ENCODE peak calls at places on chromosome 2, in eight cellular contexts. L is T-helper 2 cell, X is aorta, K is GM04504, C is cardiac muscle cell, O is progenitor cell of endocrine pancreas, P is H54, R is IMR-90. W is an unnamed sample.

GRCh38 chr2:172864182-172864581 is 128.5 kb downstream of the RAPGEF4 start:
- DNase-seq in L (no peak), X (peak), K (no peak), C (peak), O (no peak), P (peak), R (peak), W (peak)

GRCh38 chr2:60441791-60442190 is 111.7 kb downstream of the BCL11A start:
- DNase-seq in L (no peak), X (no peak), K (no peak), C (no peak), O (no peak), P (no peak), R (peak), W (no peak)

GRCh38 chr2:224410946-224411561 is 9.1 kb upstream of the FAM124B start:
- DNase-seq in L (no peak), X (no peak), K (peak), C (no peak), O (no peak), P (no peak), R (peak), W (no peak)

GRCh38 chr2:164781394-164781793 is 60.2 kb downstream of the COBLL1 start:
- DNase-seq in L (no peak), X (no peak), K (no peak), C (no peak), O (no peak), P (no peak), R (no peak), W (no peak)

GRCh38 chr2:77579076-77579769 is 57.0 kb upstream of the LRRTM4 start:
- DNase-seq in L (no peak), X (no peak), K (no peak), C (no peak), O (no peak), P (no peak), R (no peak), W (no peak)

GRCh38 chr2:234100686-234101085 is 50.2 kb downstream of the SPP2 start:
- DNase-seq in L (no peak), X (no peak), K (no peak), C (no peak), O (no peak), P (no peak), R (no peak), W (no peak)

GRCh38 chr2:73920577-73921545 is 5.8 kb upstream of the DGUOK start:
- DNase-seq in L (peak), X (peak), K (no peak), C (peak), O (no peak), P (peak), R (peak), W (peak)

GRCh38 chr2:109218087-109218791 is 89.2 kb downstream of the SH3RF3 start:
- DNase-seq in L (no peak), X (no peak), K (no peak), C (no peak), O (no peak), P (no peak), R (peak), W (no peak)

GRCh38 chr2:64626963-64627760 is 26.6 kb downstream of the SERTAD2 start:
- DNase-seq in L (no peak), X (no peak), K (no peak), C (peak), O (no peak), P (no peak), R (no peak), W (peak)

GRCh38 chr2:230130668-230131364 is 62.1 kb upstream of the SLC16A14 start:
- DNase-seq in L (no peak), X (no peak), K (peak), C (no peak), O (no peak), P (peak), R (peak), W (no peak)

GRCh38 chr2:234492687-234493086 is 4.2 kb downstream of the ARL4C start:
- DNase-seq in L (no peak), X (no peak), K (no peak), C (no peak), O (no peak), P (no peak), R (no peak), W (no peak)

GRCh38 chr2:53575606-53576360 is 191.8 kb upstream of the CHAC2 start:
- DNase-seq in L (no peak), X (no peak), K (no peak), C (no peak), O (no peak), P (no peak), R (peak), W (no peak)

GRCh38 chr2:223625652-223626051 is 23.5 kb upstream of the SCG2 start:
- DNase-seq in L (no peak), X (no peak), K (no peak), C (no peak), O (no peak), P (no peak), R (no peak), W (no peak)

GRCh38 chr2:219274392-219274921 is 4.7 kb upstream of the DNAJB2 start:
- DNase-seq in L (no peak), X (peak), K (peak), C (peak), O (no peak), P (peak), R (peak), W (peak)

W was measured in ecto neural progenitor cell.